ENCODE peak calls at places on chromosome 22, in four cellular contexts. G, Z, M and Q are unnamed samples.

GRCh38 chr22:47293368-47294221 is 531.1 kb downstream of the TBC1D22A start:
- DNase-seq in G (no peak), Z (no peak), M (no peak), Q (no peak)

GRCh38 chr22:23062616-23063538 is 7.4 kb upstream of the GNAZ start:
- DNase-seq in G (no peak), Z (no peak), M (no peak), Q (no peak)

GRCh38 chr22:43293259-43293658 is 49.9 kb downstream of the SCUBE1 start:
- DNase-seq in G (no peak), Z (no peak), M (no peak), Q (no peak)

GRCh38 chr22:25762147-25762546 is 20.2 kb downstream of the MYO18B start:
- DNase-seq in G (peak), Z (no peak), M (no peak), Q (peak)

GRCh38 chr22:36465232-36466021 is 16.0 kb downstream of the TXN2 start:
- DNase-seq in G (no peak), Z (no peak), M (no peak), Q (no peak)

GRCh38 chr22:17875631-17876030 is 101.4 kb upstream of the BID start:
- DNase-seq in G (no peak), Z (no peak), M (no peak), Q (no peak)

GRCh38 chr22:31537019-31537535 is 40.7 kb downstream of the SFI1 start:
- DNase-seq in G (peak), Z (peak), M (no peak), Q (no peak)

GRCh38 chr22:37431811-37432707 is 4.8 kb upstream of the ELFN2 start:
- DNase-seq in G (no peak), Z (peak), M (no peak), Q (no peak)

GRCh38 chr22:42187646-42188045 is 57.0 kb upstream of the CYP2D6 start:
- DNase-seq in G (no peak), Z (no peak), M (no peak), Q (no peak)

GRCh38 chr22:48332438-48333322 is 1495.0 kb downstream of the BRD1 start:
- DNase-seq in G (no peak), Z (no peak), M (no peak), Q (no peak)

GRCh38 chr22:50226224-50227165 is 18.3 kb downstream of the TUBGCP6 start:
- DNase-seq in G (no peak), Z (no peak), M (no peak), Q (no peak)

GRCh38 chr22:34414467-34415440 is 494.5 kb upstream of the LARGE1 start:
- DNase-seq in G (peak), Z (peak), M (no peak), Q (peak)

GRCh38 chr22:46084943-46085830 is 65.1 kb upstream of the PPARA start:
- DNase-seq in G (no peak), Z (no peak), M (no peak), Q (no peak)

GRCh38 chr22:27435839-27436581 is 365.5 kb downstream of the MN1 start:
- DNase-seq in G (peak), Z (no peak), M (no peak), Q (no peak)

GRCh38 chr22:32312748-32313147 is 44.9 kb upstream of the RFPL3 start:
- DNase-seq in G (no peak), Z (no peak), M (no peak), Q (no peak)

GRCh38 chr22:38074181-38075104 is 9.5 kb downstream of the SLC16A8 start:
- DNase-seq in G (no peak), Z (no peak), M (no peak), Q (no peak)

GRCh38 chr22:37630839-37631435 is 8.5 kb upstream of the SH3BP1 start:
- DNase-seq in G (peak), Z (no peak), M (no peak), Q (peak)

GRCh38 chr22:48828688-48829087 is 999.0 kb downstream of the BRD1 start:
- DNase-seq in G (no peak), Z (no peak), M (no peak), Q (no peak)

GRCh38 chr22:29359469-29359868 is 28.9 kb downstream of the AP1B1 start:
- DNase-seq in G (peak), Z (no peak), M (no peak), Q (peak)

GRCh38 chr22:46054091-46054877 is 77.3 kb upstream of the WNT7B start:
- DNase-seq in G (no peak), Z (peak), M (no peak), Q (peak)

GRCh38 chr22:46069518-46070214 is 80.7 kb upstream of the PPARA start:
- DNase-seq in G (no peak), Z (peak), M (no peak), Q (no peak)

GRCh38 chr22:16601437-16602223 is 9.0 kb upstream of the CCT8L2 start:
- DNase-seq in G (peak), Z (peak), M (no peak), Q (no peak)

GRCh38 chr22:50506611-50507420 is 686 bp downstream of the LMF2 start:
- DNase-seq in G (no peak), Z (no peak), M (no peak), Q (no peak)

GRCh38 chr22:42169055-42169469 is 38.5 kb upstream of the CYP2D6 start:
- DNase-seq in G (peak), Z (peak), M (peak), Q (peak)

GRCh38 chr22:27507935-27508504 is 293.5 kb downstream of the MN1 start:
- DNase-seq in G (no peak), Z (no peak), M (no peak), Q (no peak)